ENCODE peak calls at places on chromosomes 5 and 9, in seven cellular contexts. S is progenitor cell of endocrine pancreas, C is A549, D is upper lobe of right lung, J is tibial nerve, W is transverse colon, Z is fibroblast of villous mesenchyme. M is an unnamed sample.

GRCh38 chr5:149224282-149224681 is 47.4 kb upstream of the AFAP1L1 start:
- DNase-seq in S (no peak), C (no peak), D (no peak), J (no peak), W (no peak), Z (no peak), M (no peak)

GRCh38 chr5:107277485-107278040 is 393.2 kb downstream of the EFNA5 start:
- DNase-seq in S (no peak), C (no peak), D (no peak), J (peak; percentile 7), W (no peak), Z (no peak), M (no peak)

GRCh38 chr9:89530721-89531120 is 32.8 kb upstream of the SEMA4D start:
- DNase-seq in S (no peak), C (no peak), D (no peak), J (no peak), W (no peak), Z (no peak), M (no peak)

GRCh38 chr9:89826186-89826585 is 221.4 kb downstream of the GADD45G start:
- DNase-seq in S (no peak), C (no peak), D (no peak), J (no peak), W (no peak), Z (no peak), M (no peak)

GRCh38 chr9:75985515-75985914 is 95.0 kb downstream of the PCSK5 start:
- DNase-seq in S (no peak), C (no peak), D (no peak), J (no peak), W (no peak), Z (no peak), M (no peak)

GRCh38 chr9:131667576-131667975 is 72.3 kb downstream of the RAPGEF1 start:
- DNase-seq in S (no peak), C (no peak), D (no peak), J (no peak), W (no peak), Z (no peak), M (no peak)

GRCh38 chr9:137157618-137158502 is 12.0 kb downstream of the LRRC26 start:
- DNase-seq in S (no peak), C (no peak), D (no peak), J (no peak), W (no peak), Z (no peak), M (no peak)

GRCh38 chr9:8188720-8189407 is 389.3 kb upstream of the DMAC1 start:
- DNase-seq in S (no peak), C (no peak), D (no peak), J (no peak), W (no peak), Z (peak; percentile 21), M (no peak)

GRCh38 chr5:17415282-17415681 is 82.7 kb upstream of the TAF11L2 start:
- DNase-seq in S (no peak), C (no peak), D (no peak), J (no peak), W (no peak), Z (no peak), M (no peak)

GRCh38 chr9:92507005-92507404 is 24.7 kb upstream of the ASPN start:
- DNase-seq in S (no peak), C (no peak), D (no peak), J (no peak), W (no peak), Z (no peak), M (no peak)

GRCh38 chr5:14793851-14794250 is 77.7 kb downstream of the ANKH start:
- DNase-seq in S (no peak), C (no peak), D (no peak), J (no peak), W (no peak), Z (no peak), M (no peak)

GRCh38 chr9:17614929-17615328 is 36.1 kb downstream of the SH3GL2 start:
- DNase-seq in S (no peak), C (no peak), D (no peak), J (no peak), W (no peak), Z (no peak), M (no peak)

GRCh38 chr9:133880851-133881634 is 111.1 kb downstream of the VAV2 start:
- DNase-seq in S (no peak), C (no peak), D (no peak), J (no peak), W (no peak), Z (peak; percentile 86), M (no peak)

GRCh38 chr9:16257604-16258003 is 612.9 kb downstream of the BNC2 start:
- DNase-seq in S (no peak), C (peak; percentile 29), D (no peak), J (no peak), W (no peak), Z (peak; percentile 38), M (no peak)

GRCh38 chr9:37729499-37729898 is 24.1 kb upstream of the TRMT10B start:
- DNase-seq in S (no peak), C (no peak), D (no peak), J (no peak), W (no peak), Z (no peak), M (no peak)

GRCh38 chr9:119802621-119803020 is 433.4 kb upstream of the BRINP1 start:
- DNase-seq in S (no peak), C (no peak), D (no peak), J (no peak), W (peak; percentile 11), Z (no peak), M (no peak)

GRCh38 chr5:38023799-38024198 is 184.0 kb upstream of the GDNF start:
- DNase-seq in S (no peak), C (no peak), D (no peak), J (no peak), W (no peak), Z (peak; percentile 6), M (no peak)

GRCh38 chr5:78647411-78647818 is 1.2 kb downstream of the LHFPL2 start:
- DNase-seq in S (no peak), C (peak; percentile 52), D (no peak), J (peak; percentile 25), W (peak; percentile 59), Z (peak; percentile 49), M (peak; percentile 27)

GRCh38 chr5:23303433-23303832 is 204.0 kb upstream of the PRDM9 start:
- DNase-seq in S (no peak), C (peak; percentile 11), D (no peak), J (no peak), W (no peak), Z (no peak), M (no peak)

GRCh38 chr9:110114086-110114887 is 93.7 kb downstream of the C9orf152 start:
- DNase-seq in S (no peak), C (no peak), D (no peak), J (no peak), W (no peak), Z (no peak), M (peak; percentile 49)

GRCh38 chr5:98111686-98112085 is 661.8 kb upstream of the RGMB start:
- DNase-seq in S (no peak), C (no peak), D (no peak), J (no peak), W (no peak), Z (no peak), M (peak; percentile 33)
- TF ChIP-seq CTCF in S (no peak), C (no peak), D (no peak), J (no peak), W (no peak), Z (peak; percentile 51), M (peak; percentile 75)

GRCh38 chr5:174312270-174312617 is 266.7 kb downstream of the NSG2 start:
- DNase-seq in S (no peak), C (no peak), D (no peak), J (no peak), W (no peak), Z (no peak), M (no peak)
- TF ChIP-seq CTCF in S (no peak), C (no peak), D (no peak), J (no peak), W (no peak), Z (no peak), M (peak; percentile 3)

GRCh38 chr5:177486256-177486655 is 11.1 kb downstream of the PDLIM7 start:
- DNase-seq in S (no peak), C (no peak), D (no peak), J (no peak), W (no peak), Z (no peak), M (no peak)

GRCh38 chr5:177487144-177487543 is 10.3 kb downstream of the PDLIM7 start:
- DNase-seq in S (no peak), C (no peak), D (no peak), J (no peak), W (no peak), Z (no peak), M (no peak)

GRCh38 chr5:177489119-177489716 is 8.2 kb downstream of the PDLIM7 start:
- DNase-seq in S (no peak), C (peak; percentile 41), D (no peak), J (no peak), W (peak; percentile 63), Z (no peak), M (no peak)

GRCh38 chr5:177490311-177490991 is 7.0 kb downstream of the PDLIM7 start:
- DNase-seq in S (no peak), C (no peak), D (no peak), J (no peak), W (no peak), Z (no peak), M (no peak)

GRCh38 chr5:177487975-177488374 is 9.4 kb downstream of the PDLIM7 start:
- DNase-seq in S (no peak), C (no peak), D (no peak), J (no peak), W (no peak), Z (no peak), M (no peak)
- TF ChIP-seq CTCF in S (no peak), C (no peak), D (no peak), J (no peak), W (no peak), Z (no peak), M (peak; percentile 43)

DNA sequence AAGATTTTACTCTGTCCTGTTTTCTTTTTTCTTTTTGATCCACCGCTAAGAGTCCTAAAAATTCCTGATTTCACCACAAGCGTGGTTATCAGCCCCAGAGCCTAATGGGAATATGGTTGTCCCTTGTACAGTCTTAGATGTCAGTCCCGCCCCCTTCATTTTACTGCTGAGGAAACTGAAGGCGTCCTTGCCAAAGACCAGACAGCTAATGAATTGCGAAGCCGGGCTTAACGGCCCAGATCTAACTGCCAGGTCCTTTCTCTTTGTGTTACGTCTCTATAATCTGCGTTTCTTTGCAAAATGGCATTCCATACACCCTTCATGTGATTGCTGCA is 497 bp downstream of the NSA2 start:
- DNase-seq in S (no peak), C (peak; percentile 54), D (no peak), J (no peak), W (peak; percentile 25), Z (peak; percentile 78), M (peak; percentile 35)
- TF ChIP-seq CTCF in S (no peak), C (no peak), D (no peak), J (no peak), W (no peak), Z (no peak), M (no peak)

GRCh38 chr5:84088996-84089395 is 295.7 kb downstream of the EDIL3 start:
- DNase-seq in S (no peak), C (peak; percentile 38), D (no peak), J (no peak), W (no peak), Z (peak; percentile 41), M (no peak)
- TF ChIP-seq CTCF in S (peak; percentile 39), C (peak; percentile 23), D (no peak), J (no peak), W (no peak), Z (peak; percentile 52), M (peak; percentile 29)